ENCODE peak calls at places on chromosomes 1 and 21, in seven cellular contexts. One of them, this sample, is unnamed.

GRCh38 chr21:42830456-42831455 is 48.6 kb downstream of the WDR4 start:
- DNase-seq in IMR-90: no peak
- DNase-seq in K562: peak; percentile 26
- DNase-seq in A549: no peak
- DNase-seq in GM12878: no peak
- DNase-seq in H1: no peak
- DNase-seq in HepG2: no peak
- DNase-seq in this sample: no peak

GRCh38 chr1:155695107-155695506 is 6.2 kb downstream of the DAP3 start:
- DNase-seq in IMR-90: no peak
- DNase-seq in K562: no peak
- DNase-seq in A549: no peak
- DNase-seq in GM12878: no peak
- DNase-seq in H1: no peak
- DNase-seq in HepG2: no peak
- DNase-seq in this sample: no peak

GRCh38 chr21:37658994-37659458 is 257.2 kb downstream of the KCNJ6 start:
- DNase-seq in IMR-90: peak; percentile 72
- DNase-seq in K562: peak; percentile 41
- DNase-seq in A549: peak; percentile 43
- DNase-seq in GM12878: no peak
- DNase-seq in H1: no peak
- DNase-seq in HepG2: no peak
- DNase-seq in this sample: no peak

GRCh38 chr1:70222716-70223235 is 1.6 kb downstream of the SRSF11 start:
- DNase-seq in IMR-90: no peak
- DNase-seq in K562: no peak
- DNase-seq in A549: no peak
- DNase-seq in GM12878: no peak
- DNase-seq in H1: no peak
- DNase-seq in HepG2: no peak
- DNase-seq in this sample: no peak

GRCh38 chr1:2194319-2194897 is at the start of gene FAAP20:
- DNase-seq in IMR-90: peak; percentile 54
- DNase-seq in K562: peak; percentile 90
- DNase-seq in A549: peak; percentile 32
- DNase-seq in GM12878: no peak
- DNase-seq in H1: no peak
- DNase-seq in HepG2: peak; percentile 24
- DNase-seq in this sample: peak; percentile 93

GRCh38 chr1:16021681-16022080 is at the start of gene CLCNKA:
- DNase-seq in IMR-90: no peak
- DNase-seq in K562: no peak
- DNase-seq in A549: no peak
- DNase-seq in GM12878: no peak
- DNase-seq in H1: no peak
- DNase-seq in HepG2: no peak
- DNase-seq in this sample: no peak

GRCh38 chr1:154220970-154221814 is 437 bp downstream of the UBAP2L start:
- DNase-seq in IMR-90: peak; percentile 30
- DNase-seq in K562: peak; percentile 85
- DNase-seq in A549: peak; percentile 27
- DNase-seq in GM12878: no peak
- DNase-seq in H1: no peak
- DNase-seq in HepG2: no peak
- DNase-seq in this sample: peak; percentile 60

GRCh38 chr1:179448429-179449149 is 82.8 kb downstream of the AXDND1 start:
- DNase-seq in IMR-90: no peak
- DNase-seq in K562: peak; percentile 11
- DNase-seq in A549: no peak
- DNase-seq in GM12878: no peak
- DNase-seq in H1: no peak
- DNase-seq in HepG2: no peak
- DNase-seq in this sample: no peak

GRCh38 chr1:118481091-118481490 is 296.1 kb upstream of the SPAG17 start:
- DNase-seq in IMR-90: no peak
- DNase-seq in K562: no peak
- DNase-seq in A549: no peak
- DNase-seq in GM12878: no peak
- DNase-seq in H1: no peak
- DNase-seq in HepG2: no peak
- DNase-seq in this sample: no peak

GRCh38 chr21:25772680-25773079 is 37.9 kb downstream of the GABPA start:
- DNase-seq in IMR-90: no peak
- DNase-seq in K562: no peak
- DNase-seq in A549: no peak
- DNase-seq in GM12878: no peak
- DNase-seq in H1: no peak
- DNase-seq in HepG2: no peak
- DNase-seq in this sample: no peak

GRCh38 chr1:169466259-169467230 is 19.2 kb downstream of the SLC19A2 start:
- DNase-seq in IMR-90: peak; percentile 52
- DNase-seq in K562: peak; percentile 42
- DNase-seq in A549: peak; percentile 11
- DNase-seq in GM12878: no peak
- DNase-seq in H1: no peak
- DNase-seq in HepG2: peak; percentile 24
- DNase-seq in this sample: peak; percentile 22

GRCh38 chr1:8118031-8118451 is 91.9 kb upstream of the ERRFI1 start:
- DNase-seq in IMR-90: no peak
- DNase-seq in K562: no peak
- DNase-seq in A549: no peak
- DNase-seq in GM12878: no peak
- DNase-seq in H1: no peak
- DNase-seq in HepG2: no peak
- DNase-seq in this sample: no peak

GRCh38 chr21:43864313-43864805 is 664 bp upstream of the AGPAT3 start:
- DNase-seq in IMR-90: peak; percentile 16
- DNase-seq in K562: peak; percentile 73
- DNase-seq in A549: peak; percentile 33
- DNase-seq in GM12878: no peak
- DNase-seq in H1: no peak
- DNase-seq in HepG2: no peak
- DNase-seq in this sample: peak; percentile 82

GRCh38 chr1:9784508-9785133 is 39.1 kb downstream of the CLSTN1 start:
- DNase-seq in IMR-90: peak; percentile 68
- DNase-seq in K562: peak; percentile 65
- DNase-seq in A549: peak; percentile 34
- DNase-seq in GM12878: peak; percentile 61
- DNase-seq in H1: no peak
- DNase-seq in HepG2: peak; percentile 63
- DNase-seq in this sample: peak; percentile 68

GRCh38 chr1:222817529-222817928 is 2.7 kb downstream of the DISP1 start:
- DNase-seq in IMR-90: peak; percentile 99
- DNase-seq in K562: no peak
- DNase-seq in A549: peak; percentile 41
- DNase-seq in GM12878: no peak
- DNase-seq in H1: no peak
- DNase-seq in HepG2: no peak
- DNase-seq in this sample: peak; percentile 11

GRCh38 chr1:215474940-215475339 is 92.2 kb upstream of the KCTD3 start:
- DNase-seq in IMR-90: no peak
- DNase-seq in K562: no peak
- DNase-seq in A549: no peak
- DNase-seq in GM12878: no peak
- DNase-seq in H1: no peak
- DNase-seq in HepG2: no peak
- DNase-seq in this sample: no peak

GRCh38 chr1:22780696-22781095 is 70.1 kb downstream of the EPHB2 start:
- DNase-seq in IMR-90: peak; percentile 16
- DNase-seq in K562: peak; percentile 99
- DNase-seq in A549: peak; percentile 74
- DNase-seq in GM12878: no peak
- DNase-seq in H1: no peak
- DNase-seq in HepG2: no peak
- DNase-seq in this sample: peak; percentile 86

GRCh38 chr21:22128671-22129070 is 1130.5 kb downstream of the NCAM2 start:
- DNase-seq in IMR-90: no peak
- DNase-seq in K562: no peak
- DNase-seq in A549: no peak
- DNase-seq in GM12878: no peak
- DNase-seq in H1: no peak
- DNase-seq in HepG2: no peak
- DNase-seq in this sample: no peak

GRCh38 chr21:34513109-34513675 is 1.2 kb upstream of the KCNE1 start:
- DNase-seq in IMR-90: no peak
- DNase-seq in K562: no peak
- DNase-seq in A549: no peak
- DNase-seq in GM12878: no peak
- DNase-seq in H1: no peak
- DNase-seq in HepG2: no peak
- DNase-seq in this sample: no peak

GRCh38 chr1:2644591-2645101 is 11.8 kb upstream of the MMEL1 start:
- DNase-seq in IMR-90: no peak
- DNase-seq in K562: no peak
- DNase-seq in A549: no peak
- DNase-seq in GM12878: no peak
- DNase-seq in H1: no peak
- DNase-seq in HepG2: no peak
- DNase-seq in this sample: no peak

GRCh38 chr1:67575861-67576260 is 109.1 kb upstream of the GADD45A start:
- DNase-seq in IMR-90: peak; percentile 93
- DNase-seq in K562: no peak
- DNase-seq in A549: no peak
- DNase-seq in GM12878: no peak
- DNase-seq in H1: no peak
- DNase-seq in HepG2: no peak
- DNase-seq in this sample: no peak

GRCh38 chr1:59354754-59355337 is 58.0 kb downstream of the FGGY start:
- DNase-seq in IMR-90: no peak
- DNase-seq in K562: no peak
- DNase-seq in A549: no peak
- DNase-seq in GM12878: no peak
- DNase-seq in H1: no peak
- DNase-seq in HepG2: no peak
- DNase-seq in this sample: no peak

GRCh38 chr1:53619811-53620619 is 118.9 kb downstream of the GLIS1 start:
- DNase-seq in IMR-90: peak; percentile 81
- DNase-seq in K562: no peak
- DNase-seq in A549: no peak
- DNase-seq in GM12878: no peak
- DNase-seq in H1: no peak
- DNase-seq in HepG2: no peak
- DNase-seq in this sample: no peak

GRCh38 chr1:20717452-20718342 is at the start of gene KIF17:
- DNase-seq in IMR-90: peak; percentile 72
- DNase-seq in K562: peak; percentile 95
- DNase-seq in A549: peak; percentile 33
- DNase-seq in GM12878: no peak
- DNase-seq in H1: no peak
- DNase-seq in HepG2: no peak
- DNase-seq in this sample: peak; percentile 93

GRCh38 chr1:241598234-241598633 is 41.9 kb downstream of the CHML start:
- DNase-seq in IMR-90: no peak
- DNase-seq in K562: no peak
- DNase-seq in A549: no peak
- DNase-seq in GM12878: peak; percentile 16
- DNase-seq in H1: no peak
- DNase-seq in HepG2: no peak
- DNase-seq in this sample: no peak
- TF ChIP-seq RFX5 in IMR-90: no peak
- TF ChIP-seq RFX5 in K562: no peak
- TF ChIP-seq RFX5 in A549: no peak
- TF ChIP-seq RFX5 in GM12878: no peak
- TF ChIP-seq RFX5 in H1: no peak
- TF ChIP-seq RFX5 in HepG2: no peak
- TF ChIP-seq RFX5 in this sample: no peak

DNA sequence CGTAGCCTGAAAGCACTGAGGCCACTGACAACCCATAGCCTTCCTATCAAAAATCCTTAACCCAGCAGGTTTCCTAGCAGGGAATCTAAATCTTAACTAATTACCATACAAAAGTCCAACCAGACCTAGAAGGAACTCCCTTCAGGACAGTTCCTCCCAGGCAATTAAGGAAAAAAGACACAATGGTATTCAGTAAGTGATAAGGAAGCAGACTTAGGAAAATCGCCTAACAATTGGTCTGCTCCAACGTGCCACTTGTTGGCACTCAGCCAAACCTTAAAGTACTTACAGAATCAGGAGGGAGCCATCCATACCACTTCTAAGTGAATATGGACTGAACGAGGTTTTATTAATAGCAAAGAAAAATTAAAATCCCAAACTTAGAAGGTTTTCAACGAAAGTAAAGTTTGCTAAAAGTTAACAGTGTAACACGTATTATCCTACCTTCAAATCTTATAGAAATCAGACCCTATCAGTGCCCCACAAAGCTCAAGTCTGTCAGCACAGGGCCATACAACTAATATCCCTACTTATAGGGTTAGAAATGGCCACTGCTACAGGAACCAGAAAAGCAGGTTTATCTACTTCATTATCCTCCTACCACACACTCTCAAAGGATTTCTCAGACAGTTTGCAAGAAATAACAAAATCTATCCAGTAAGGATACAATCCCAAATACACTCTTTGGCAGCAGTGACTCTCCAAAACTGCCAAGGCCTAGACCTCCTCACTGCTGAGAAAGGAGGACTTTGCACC is 29.0 kb downstream of the SPATA6 start:
- DNase-seq in IMR-90: no peak
- DNase-seq in K562: no peak
- DNase-seq in A549: no peak
- DNase-seq in GM12878: no peak
- DNase-seq in H1: peak; percentile 5
- DNase-seq in HepG2: no peak
- DNase-seq in this sample: no peak
- H3K9me3 ChIP-seq in IMR-90: no peaks in the 10 kb centered on the region
- H3K9me3 ChIP-seq in K562: no peaks in the 10 kb centered on the region
- H3K9me3 ChIP-seq in A549: no peaks in the 10 kb centered on the region
- H3K9me3 ChIP-seq in GM12878: no peaks in the 10 kb centered on the region
- H3K9me3 ChIP-seq in H1: peaks cover 10% of the 10 kb centered on the region
- H3K9me3 ChIP-seq in HepG2: peaks cover 11% of the 10 kb centered on the region
- H3K9me3 ChIP-seq in this sample: no peaks in the 10 kb centered on the region

DNA sequence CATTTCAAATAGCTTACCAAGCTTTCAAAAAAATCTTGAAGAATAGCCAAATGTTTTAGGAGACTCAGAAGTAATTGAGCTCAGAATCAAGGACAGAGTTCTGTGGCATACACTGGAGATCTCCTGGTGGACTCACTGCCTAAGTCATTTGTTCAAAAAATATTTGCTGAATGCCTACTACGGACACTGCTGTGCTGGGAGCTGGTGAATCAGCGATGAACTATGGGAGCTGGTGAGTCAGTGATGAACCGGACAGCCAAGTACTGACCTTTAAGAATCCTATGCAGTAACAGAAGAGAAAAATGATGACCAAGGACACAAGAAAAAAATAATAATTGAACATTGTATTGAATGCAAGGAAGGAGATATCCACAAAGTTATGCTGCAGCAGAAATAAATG is 717.9 kb upstream of the CXADR start:
- DNase-seq in IMR-90: peak; percentile 95
- DNase-seq in K562: no peak
- DNase-seq in A549: peak; percentile 1
- DNase-seq in GM12878: no peak
- DNase-seq in H1: no peak
- DNase-seq in HepG2: peak; percentile 3
- DNase-seq in this sample: no peak
- TF ChIP-seq RFX5 in IMR-90: no peak
- TF ChIP-seq RFX5 in K562: no peak
- TF ChIP-seq RFX5 in A549: no peak
- TF ChIP-seq RFX5 in GM12878: no peak
- TF ChIP-seq RFX5 in H1: no peak
- TF ChIP-seq RFX5 in HepG2: no peak
- TF ChIP-seq RFX5 in this sample: no peak

GRCh38 chr1:247885011-247885410 is 10.4 kb upstream of the OR2W3 start:
- DNase-seq in IMR-90: no peak
- DNase-seq in K562: no peak
- DNase-seq in A549: no peak
- DNase-seq in GM12878: no peak
- DNase-seq in H1: no peak
- DNase-seq in HepG2: no peak
- DNase-seq in this sample: no peak

GRCh38 chr1:247883346-247883745 is 12.0 kb upstream of the OR2W3 start:
- DNase-seq in IMR-90: no peak
- DNase-seq in K562: no peak
- DNase-seq in A549: no peak
- DNase-seq in GM12878: no peak
- DNase-seq in H1: no peak
- DNase-seq in HepG2: no peak
- DNase-seq in this sample: no peak
- H3K9me3 ChIP-seq in IMR-90: peaks cover 20% of the 10 kb centered on the region
- H3K9me3 ChIP-seq in K562: no peaks in the 10 kb centered on the region
- H3K9me3 ChIP-seq in A549: no peaks in the 10 kb centered on the region
- H3K9me3 ChIP-seq in GM12878: no peaks in the 10 kb centered on the region
- H3K9me3 ChIP-seq in H1: peaks cover 53% of the 10 kb centered on the region
- H3K9me3 ChIP-seq in HepG2: no peaks in the 10 kb centered on the region
- H3K9me3 ChIP-seq in this sample: no peaks in the 10 kb centered on the region

This sample was measured in SK-N-SH.